ENCODE peak calls at places on chromosomes 5 and 9, in four cellular contexts. One of them, this sample, is unnamed.
A peak's percentile ranks its signal among the peaks of the same experiment; 100 is the strongest.

GRCh38 chr5:143648696-143649095 is 163.3 kb upstream of the HMHB1 start:
- DNase-seq in HepG2: no peak
- DNase-seq in WTC11: no peak
- DNase-seq in GM12878: no peak
- DNase-seq in this sample: peak; percentile 12

GRCh38 chr9:83056180-83056579 is 6.8 kb downstream of the RASEF start:
- DNase-seq in WTC11: no peak
- DNase-seq in HepG2: no peak
- DNase-seq in GM12878: no peak
- DNase-seq in this sample: no peak

GRCh38 chr5:135426102-135427082 is 20.8 kb downstream of the DCANP1 start:
- DNase-seq in WTC11: no peak
- DNase-seq in GM12878: peak; percentile 12
- DNase-seq in HepG2: peak; percentile 66
- DNase-seq in this sample: peak; percentile 63

GRCh38 chr9:99192786-99193465 is 28.8 kb downstream of the ALG2 start:
- DNase-seq in WTC11: no peak
- DNase-seq in GM12878: no peak
- DNase-seq in HepG2: no peak
- DNase-seq in this sample: no peak

GRCh38 chr5:124263680-124264491 is 482.6 kb downstream of the ZNF608 start:
- DNase-seq in GM12878: no peak
- DNase-seq in WTC11: peak; percentile 14
- DNase-seq in HepG2: no peak
- DNase-seq in this sample: no peak

GRCh38 chr9:2015581-2016410 is 649 bp downstream of the SMARCA2 start:
- DNase-seq in WTC11: peak; percentile 60
- DNase-seq in HepG2: peak; percentile 13
- DNase-seq in GM12878: no peak
- DNase-seq in this sample: peak; percentile 30

GRCh38 chr9:38443597-38443996 is 19.3 kb upstream of the IGFBPL1 start:
- DNase-seq in GM12878: no peak
- DNase-seq in HepG2: no peak
- DNase-seq in WTC11: no peak
- DNase-seq in this sample: no peak

GRCh38 chr5:141771562-141771961 is 89.5 kb upstream of the ARAP3 start:
- DNase-seq in GM12878: no peak
- DNase-seq in HepG2: no peak
- DNase-seq in WTC11: no peak
- DNase-seq in this sample: no peak

GRCh38 chr9:134236001-134236421 is 71.6 kb upstream of the RNU6ATAC start:
- DNase-seq in GM12878: no peak
- DNase-seq in HepG2: no peak
- DNase-seq in WTC11: no peak
- DNase-seq in this sample: no peak

GRCh38 chr5:134948929-134949328 is 18.8 kb upstream of the CATSPER3 start:
- DNase-seq in HepG2: no peak
- DNase-seq in WTC11: no peak
- DNase-seq in GM12878: no peak
- DNase-seq in this sample: no peak

GRCh38 chr5:151155149-151155776 is 2.3 kb downstream of the ANXA6 start:
- DNase-seq in GM12878: peak; percentile 35
- DNase-seq in HepG2: no peak
- DNase-seq in WTC11: no peak
- DNase-seq in this sample: no peak

GRCh38 chr9:77939149-77939668 is 92.4 kb downstream of the GNAQ start:
- DNase-seq in GM12878: no peak
- DNase-seq in WTC11: no peak
- DNase-seq in HepG2: no peak
- DNase-seq in this sample: no peak

GRCh38 chr5:54743581-54743980 is 226.0 kb downstream of the SNX18 start:
- DNase-seq in HepG2: no peak
- DNase-seq in GM12878: no peak
- DNase-seq in WTC11: no peak
- DNase-seq in this sample: no peak
- TF ChIP-seq TCF7 in HepG2: no peak
- TF ChIP-seq TCF7 in GM12878: no peak
- TF ChIP-seq TCF7 in WTC11: no peak
- TF ChIP-seq TCF7 in this sample: no peak

GRCh38 chr9:32344551-32345182 is 39.8 kb upstream of the ACO1 start:
- DNase-seq in WTC11: peak; percentile 63
- DNase-seq in HepG2: no peak
- DNase-seq in GM12878: no peak
- DNase-seq in this sample: no peak
- TF ChIP-seq TCF7 in WTC11: no peak
- TF ChIP-seq TCF7 in HepG2: no peak
- TF ChIP-seq TCF7 in GM12878: no peak
- TF ChIP-seq TCF7 in this sample: no peak

GRCh38 chr5:96658272-96658671 is 3.9 kb upstream of the CAST start:
- DNase-seq in GM12878: no peak
- DNase-seq in WTC11: no peak
- DNase-seq in HepG2: no peak
- DNase-seq in this sample: no peak

GRCh38 chr5:96655085-96655484 is 7.1 kb upstream of the CAST start:
- DNase-seq in HepG2: no peak
- DNase-seq in GM12878: no peak
- DNase-seq in WTC11: no peak
- DNase-seq in this sample: no peak

GRCh38 chr5:96655506-96655905 is 6.7 kb upstream of the CAST start:
- DNase-seq in WTC11: no peak
- DNase-seq in GM12878: no peak
- DNase-seq in HepG2: no peak
- DNase-seq in this sample: no peak

GRCh38 chr5:96654209-96654608 is 8.0 kb upstream of the CAST start:
- DNase-seq in GM12878: no peak
- DNase-seq in HepG2: no peak
- DNase-seq in WTC11: no peak
- DNase-seq in this sample: no peak

GRCh38 chr5:96657068-96657467 is 5.1 kb upstream of the CAST start:
- DNase-seq in HepG2: peak; percentile 12
- DNase-seq in WTC11: no peak
- DNase-seq in GM12878: peak; percentile 61
- DNase-seq in this sample: peak; percentile 52
- TF ChIP-seq TCF7 in HepG2: no peak
- TF ChIP-seq TCF7 in WTC11: no peak
- TF ChIP-seq TCF7 in GM12878: no peak
- TF ChIP-seq TCF7 in this sample: no peak

DNA sequence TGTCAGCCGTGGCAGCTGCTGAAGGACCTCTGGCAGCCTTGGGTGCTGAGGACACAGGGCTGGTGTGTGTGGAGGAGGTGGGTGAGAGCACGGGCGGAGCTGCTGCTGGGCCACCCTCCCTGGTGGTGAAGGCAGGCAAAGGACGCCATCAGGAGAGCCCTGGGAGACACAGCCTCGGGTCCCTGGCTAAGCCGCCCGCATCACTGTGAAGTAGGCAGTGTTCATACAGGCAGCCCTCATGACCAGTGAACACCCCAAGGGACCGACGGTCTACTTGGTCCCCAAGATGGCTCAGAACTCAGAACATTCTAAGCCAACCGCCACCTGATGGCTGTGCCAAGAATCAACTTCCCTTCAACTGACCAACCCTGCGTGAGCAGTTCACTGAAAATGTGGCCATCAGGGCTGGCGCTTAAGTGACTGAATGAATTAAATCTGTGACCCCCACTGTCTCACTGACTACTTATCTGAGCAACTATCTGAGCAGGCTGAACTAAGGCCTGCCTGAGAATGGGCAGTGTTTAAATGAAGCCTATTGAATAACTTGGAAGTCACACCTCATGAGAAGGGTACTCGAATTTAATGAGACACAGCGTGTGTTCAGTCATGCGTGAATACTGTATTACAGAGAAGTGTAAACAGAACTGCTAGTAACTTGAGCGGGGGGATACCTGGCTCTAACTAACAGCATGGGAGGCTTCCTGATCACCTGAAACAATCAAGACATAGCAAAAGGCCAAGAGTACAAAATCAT is 54.7 kb upstream of the SIMC1 start:
- DNase-seq in HepG2: no peak
- DNase-seq in WTC11: no peak
- DNase-seq in GM12878: no peak
- DNase-seq in this sample: no peak
- TF ChIP-seq TCF7 in HepG2: no peak
- TF ChIP-seq TCF7 in WTC11: no peak
- TF ChIP-seq TCF7 in GM12878: no peak
- TF ChIP-seq TCF7 in this sample: no peak

GRCh38 chr5:68239485-68239884 is 23.9 kb downstream of the PIK3R1 start:
- DNase-seq in WTC11: no peak
- DNase-seq in HepG2: peak; percentile 94
- DNase-seq in GM12878: no peak
- DNase-seq in this sample: peak; percentile 24
- TF ChIP-seq TCF7 in WTC11: no peak
- TF ChIP-seq TCF7 in HepG2: peak; percentile 74
- TF ChIP-seq TCF7 in GM12878: no peak
- TF ChIP-seq TCF7 in this sample: no peak

DNA sequence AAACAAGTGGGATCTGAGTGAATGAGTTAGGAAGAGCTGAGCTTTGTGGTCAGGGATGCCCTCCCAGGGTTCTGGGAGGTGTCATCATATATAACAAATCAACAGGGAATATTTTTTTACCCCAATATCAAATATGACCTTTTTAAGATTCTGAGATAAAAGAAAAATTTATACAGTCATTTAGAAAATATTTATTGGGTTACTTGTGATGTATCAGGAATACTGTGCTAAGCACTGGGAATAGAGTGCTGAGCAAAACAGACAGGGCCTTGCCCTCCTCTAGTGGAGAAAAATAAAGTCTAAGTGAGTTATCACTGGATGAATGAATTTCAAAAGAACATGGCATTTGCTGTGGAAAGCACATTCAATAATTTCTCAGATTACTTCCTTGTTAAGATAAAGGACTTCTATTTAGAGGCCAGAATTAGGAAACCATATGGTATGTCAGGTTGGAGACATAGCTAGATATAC is 102.9 kb downstream of the BOD1 start:
- DNase-seq in GM12878: no peak
- DNase-seq in WTC11: no peak
- DNase-seq in HepG2: no peak
- DNase-seq in this sample: no peak
- TF ChIP-seq TCF7 in GM12878: no peak
- TF ChIP-seq TCF7 in WTC11: no peak
- TF ChIP-seq TCF7 in HepG2: no peak
- TF ChIP-seq TCF7 in this sample: no peak

GRCh38 chr9:109010676-109011655 is 2.3 kb downstream of the CTNNAL1 start:
- DNase-seq in WTC11: no peak
- DNase-seq in HepG2: peak; percentile 60
- DNase-seq in GM12878: no peak
- DNase-seq in this sample: peak; percentile 77
- TF ChIP-seq TCF7 in WTC11: no peak
- TF ChIP-seq TCF7 in HepG2: no peak
- TF ChIP-seq TCF7 in GM12878: no peak
- TF ChIP-seq TCF7 in this sample: no peak